ENCODE peak calls at places on chromosomes 13 and 19, in ten cellular contexts. One of them, this sample, is unnamed. For H3K4me1, the result is how much of the 10 kb centered on the place peaks cover.

GRCh38 chr13:75331792-75332349 is 150.1 kb downstream of the TBC1D4 start:
- DNase-seq in upper lobe of left lung: no peak
- DNase-seq in GM23338: no peak
- DNase-seq in esophagus muscularis mucosa: no peak
- DNase-seq in sigmoid colon: no peak
- DNase-seq in suprapubic skin: no peak
- DNase-seq in stomach: no peak
- DNase-seq in HCT116: no peak
- DNase-seq in K562: no peak
- DNase-seq in breast epithelium: no peak
- DNase-seq in this sample: no peak

GRCh38 chr19:1069009-1069779 is 2.2 kb downstream of the ARHGAP45 start:
- DNase-seq in HCT116: no peak
- DNase-seq in upper lobe of left lung: peak
- DNase-seq in esophagus muscularis mucosa: peak
- DNase-seq in suprapubic skin: no peak
- DNase-seq in breast epithelium: no peak
- DNase-seq in GM23338: no peak
- DNase-seq in stomach: peak
- DNase-seq in sigmoid colon: no peak
- DNase-seq in K562: no peak
- DNase-seq in this sample: peak

GRCh38 chr19:2275588-2276428 is 6.2 kb downstream of the PEAK3 start:
- DNase-seq in K562: no peak
- DNase-seq in stomach: peak
- DNase-seq in sigmoid colon: no peak
- DNase-seq in suprapubic skin: no peak
- DNase-seq in upper lobe of left lung: peak
- DNase-seq in esophagus muscularis mucosa: no peak
- DNase-seq in GM23338: peak
- DNase-seq in breast epithelium: no peak
- DNase-seq in HCT116: no peak
- DNase-seq in this sample: peak

GRCh38 chr19:48770223-48770622 is 14.9 kb downstream of the FGF21 start:
- DNase-seq in HCT116: no peak
- DNase-seq in breast epithelium: no peak
- DNase-seq in sigmoid colon: no peak
- DNase-seq in stomach: no peak
- DNase-seq in esophagus muscularis mucosa: no peak
- DNase-seq in GM23338: no peak
- DNase-seq in K562: no peak
- DNase-seq in suprapubic skin: no peak
- DNase-seq in upper lobe of left lung: no peak
- DNase-seq in this sample: no peak

GRCh38 chr13:76751278-76751677 is 134.9 kb downstream of the KCTD12 start:
- DNase-seq in suprapubic skin: no peak
- DNase-seq in upper lobe of left lung: no peak
- DNase-seq in GM23338: no peak
- DNase-seq in breast epithelium: no peak
- DNase-seq in K562: no peak
- DNase-seq in stomach: no peak
- DNase-seq in HCT116: no peak
- DNase-seq in esophagus muscularis mucosa: no peak
- DNase-seq in sigmoid colon: no peak
- DNase-seq in this sample: no peak

GRCh38 chr19:55552620-55553019 is 7.3 kb upstream of the SBK3 start:
- DNase-seq in K562: no peak
- DNase-seq in upper lobe of left lung: no peak
- DNase-seq in breast epithelium: peak
- DNase-seq in GM23338: no peak
- DNase-seq in stomach: no peak
- DNase-seq in esophagus muscularis mucosa: no peak
- DNase-seq in suprapubic skin: no peak
- DNase-seq in HCT116: no peak
- DNase-seq in sigmoid colon: no peak
- DNase-seq in this sample: no peak

GRCh38 chr13:81379183-81379582 is 1038.3 kb upstream of the SPRY2 start:
- DNase-seq in suprapubic skin: no peak
- DNase-seq in upper lobe of left lung: no peak
- DNase-seq in sigmoid colon: no peak
- DNase-seq in GM23338: no peak
- DNase-seq in stomach: no peak
- DNase-seq in HCT116: no peak
- DNase-seq in breast epithelium: no peak
- DNase-seq in esophagus muscularis mucosa: no peak
- DNase-seq in K562: no peak
- DNase-seq in this sample: no peak

GRCh38 chr19:51372649-51373504 is at the start of gene NKG7:
- DNase-seq in HCT116: no peak
- DNase-seq in breast epithelium: no peak
- DNase-seq in stomach: no peak
- DNase-seq in esophagus muscularis mucosa: no peak
- DNase-seq in K562: peak
- DNase-seq in upper lobe of left lung: no peak
- DNase-seq in GM23338: no peak
- DNase-seq in sigmoid colon: no peak
- DNase-seq in suprapubic skin: no peak
- DNase-seq in this sample: no peak

GRCh38 chr19:23071087-23071511 is 45.7 kb upstream of the ZNF730 start:
- DNase-seq in suprapubic skin: no peak
- DNase-seq in K562: no peak
- DNase-seq in upper lobe of left lung: peak
- DNase-seq in esophagus muscularis mucosa: no peak
- DNase-seq in stomach: no peak
- DNase-seq in breast epithelium: peak
- DNase-seq in sigmoid colon: peak
- DNase-seq in HCT116: no peak
- DNase-seq in GM23338: peak
- DNase-seq in this sample: no peak

GRCh38 chr19:1665565-1666047 is 13.2 kb upstream of the TCF3 start:
- DNase-seq in upper lobe of left lung: no peak
- DNase-seq in GM23338: no peak
- DNase-seq in sigmoid colon: no peak
- DNase-seq in K562: peak
- DNase-seq in esophagus muscularis mucosa: no peak
- DNase-seq in suprapubic skin: no peak
- DNase-seq in HCT116: no peak
- DNase-seq in breast epithelium: no peak
- DNase-seq in stomach: no peak
- DNase-seq in this sample: peak

GRCh38 chr19:4647676-4648644 is 8.6 kb downstream of the TNFAIP8L1 start:
- DNase-seq in breast epithelium: peak
- DNase-seq in suprapubic skin: no peak
- DNase-seq in sigmoid colon: peak
- DNase-seq in esophagus muscularis mucosa: no peak
- DNase-seq in GM23338: peak
- DNase-seq in HCT116: no peak
- DNase-seq in stomach: no peak
- DNase-seq in upper lobe of left lung: no peak
- DNase-seq in K562: no peak
- DNase-seq in this sample: no peak

GRCh38 chr19:33411621-33412180 is 38.2 kb downstream of the CEBPG start:
- DNase-seq in HCT116: no peak
- DNase-seq in sigmoid colon: no peak
- DNase-seq in suprapubic skin: no peak
- DNase-seq in esophagus muscularis mucosa: no peak
- DNase-seq in upper lobe of left lung: no peak
- DNase-seq in stomach: no peak
- DNase-seq in breast epithelium: no peak
- DNase-seq in K562: no peak
- DNase-seq in GM23338: no peak
- DNase-seq in this sample: no peak
- TF ChIP-seq POLR2AphosphoS5 in HCT116: no peak
- TF ChIP-seq POLR2AphosphoS5 in sigmoid colon: no peak
- TF ChIP-seq POLR2AphosphoS5 in suprapubic skin: no peak
- TF ChIP-seq POLR2AphosphoS5 in esophagus muscularis mucosa: no peak
- TF ChIP-seq POLR2AphosphoS5 in upper lobe of left lung: no peak
- TF ChIP-seq POLR2AphosphoS5 in stomach: no peak
- TF ChIP-seq POLR2AphosphoS5 in breast epithelium: no peak
- TF ChIP-seq POLR2AphosphoS5 in K562: no peak
- TF ChIP-seq POLR2AphosphoS5 in GM23338: no peak
- TF ChIP-seq POLR2AphosphoS5 in this sample: no peak

GRCh38 chr19:53982056-53982455 is 9.4 kb upstream of the CACNG6 start:
- DNase-seq in stomach: no peak
- DNase-seq in K562: no peak
- DNase-seq in upper lobe of left lung: peak
- DNase-seq in breast epithelium: no peak
- DNase-seq in suprapubic skin: no peak
- DNase-seq in esophagus muscularis mucosa: no peak
- DNase-seq in GM23338: peak
- DNase-seq in sigmoid colon: no peak
- DNase-seq in HCT116: no peak
- DNase-seq in this sample: no peak
- H3K4me3 ChIP-seq in stomach: peak
- H3K4me3 ChIP-seq in K562: no peak
- H3K4me3 ChIP-seq in upper lobe of left lung: peak
- H3K4me3 ChIP-seq in breast epithelium: peak
- H3K4me3 ChIP-seq in suprapubic skin: peak
- H3K4me3 ChIP-seq in esophagus muscularis mucosa: peak
- H3K4me3 ChIP-seq in GM23338: peak
- H3K4me3 ChIP-seq in sigmoid colon: peak
- H3K4me3 ChIP-seq in HCT116: peak
- H3K4me3 ChIP-seq in this sample: no peak

GRCh38 chr19:32599736-32600157 is 18.8 kb downstream of the PDCD5 start:
- DNase-seq in stomach: no peak
- DNase-seq in esophagus muscularis mucosa: no peak
- DNase-seq in breast epithelium: no peak
- DNase-seq in suprapubic skin: no peak
- DNase-seq in GM23338: peak
- DNase-seq in sigmoid colon: no peak
- DNase-seq in HCT116: peak
- DNase-seq in upper lobe of left lung: no peak
- DNase-seq in K562: peak
- DNase-seq in this sample: peak
- H3K4me1 ChIP-seq in stomach: under half
- H3K4me1 ChIP-seq in esophagus muscularis mucosa: under half
- H3K4me1 ChIP-seq in breast epithelium: under half
- H3K4me1 ChIP-seq in suprapubic skin: under half
- H3K4me1 ChIP-seq in GM23338: under half
- H3K4me1 ChIP-seq in sigmoid colon: under half
- H3K4me1 ChIP-seq in HCT116: under half
- H3K4me1 ChIP-seq in upper lobe of left lung: under half
- H3K4me1 ChIP-seq in K562: under half
- H3K4me1 ChIP-seq in this sample: under half

GRCh38 chr13:94712812-94713555 is 639 bp upstream of the SOX21 start:
- DNase-seq in esophagus muscularis mucosa: peak
- DNase-seq in suprapubic skin: no peak
- DNase-seq in K562: no peak
- DNase-seq in stomach: peak
- DNase-seq in upper lobe of left lung: peak
- DNase-seq in HCT116: no peak
- DNase-seq in sigmoid colon: peak
- DNase-seq in GM23338: peak
- DNase-seq in breast epithelium: no peak
- DNase-seq in this sample: no peak

GRCh38 chr13:94713556-94714182 is 1.3 kb upstream of the SOX21 start:
- DNase-seq in esophagus muscularis mucosa: no peak
- DNase-seq in K562: no peak
- DNase-seq in stomach: no peak
- DNase-seq in sigmoid colon: no peak
- DNase-seq in breast epithelium: no peak
- DNase-seq in suprapubic skin: no peak
- DNase-seq in GM23338: peak
- DNase-seq in upper lobe of left lung: peak
- DNase-seq in HCT116: no peak
- DNase-seq in this sample: no peak

GRCh38 chr13:94711561-94712286 is 621 bp downstream of the SOX21 start:
- DNase-seq in sigmoid colon: peak
- DNase-seq in stomach: no peak
- DNase-seq in suprapubic skin: no peak
- DNase-seq in esophagus muscularis mucosa: peak
- DNase-seq in breast epithelium: no peak
- DNase-seq in upper lobe of left lung: peak
- DNase-seq in HCT116: no peak
- DNase-seq in K562: peak
- DNase-seq in GM23338: peak
- DNase-seq in this sample: no peak

GRCh38 chr13:94710881-94711560 is 1.3 kb downstream of the SOX21 start:
- DNase-seq in esophagus muscularis mucosa: peak
- DNase-seq in HCT116: no peak
- DNase-seq in breast epithelium: no peak
- DNase-seq in upper lobe of left lung: peak
- DNase-seq in K562: peak
- DNase-seq in sigmoid colon: no peak
- DNase-seq in stomach: no peak
- DNase-seq in GM23338: peak
- DNase-seq in suprapubic skin: no peak
- DNase-seq in this sample: no peak

DNA sequence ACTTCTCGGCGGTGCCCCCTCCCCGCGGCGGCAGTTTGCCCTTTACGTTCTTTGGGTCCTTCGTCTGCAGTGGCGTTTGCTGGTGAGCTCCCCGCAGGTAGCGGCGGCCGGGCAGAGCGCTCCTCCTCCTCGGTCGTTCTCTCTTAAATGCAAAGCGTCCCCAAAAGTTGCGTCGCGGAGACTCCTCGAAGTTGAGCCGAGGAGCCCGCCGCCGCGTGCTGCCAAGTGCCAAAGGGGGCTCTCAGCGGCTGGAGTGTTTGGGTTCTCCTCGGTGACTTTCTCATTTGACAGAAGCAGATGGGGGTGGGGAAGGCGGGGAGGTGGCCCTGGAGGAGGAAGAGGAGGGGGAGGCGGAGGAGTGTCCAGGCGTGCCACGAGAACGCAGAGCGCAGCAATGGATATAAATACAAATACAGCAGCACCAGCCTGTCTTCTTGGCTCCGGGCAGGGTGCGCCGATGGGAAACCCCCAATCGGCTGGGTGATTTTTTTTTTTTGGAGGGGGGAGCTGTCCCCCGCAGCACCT is at the start of gene SOX21:
- DNase-seq in K562: no peak
- DNase-seq in HCT116: no peak
- DNase-seq in upper lobe of left lung: no peak
- DNase-seq in stomach: no peak
- DNase-seq in breast epithelium: no peak
- DNase-seq in esophagus muscularis mucosa: peak
- DNase-seq in sigmoid colon: no peak
- DNase-seq in suprapubic skin: no peak
- DNase-seq in GM23338: peak
- DNase-seq in this sample: no peak
- TF ChIP-seq POLR2AphosphoS5 in K562: no peak
- TF ChIP-seq POLR2AphosphoS5 in HCT116: no peak
- TF ChIP-seq POLR2AphosphoS5 in upper lobe of left lung: no peak
- TF ChIP-seq POLR2AphosphoS5 in stomach: no peak
- TF ChIP-seq POLR2AphosphoS5 in breast epithelium: no peak
- TF ChIP-seq POLR2AphosphoS5 in esophagus muscularis mucosa: no peak
- TF ChIP-seq POLR2AphosphoS5 in sigmoid colon: no peak
- TF ChIP-seq POLR2AphosphoS5 in suprapubic skin: no peak
- TF ChIP-seq POLR2AphosphoS5 in GM23338: peak
- TF ChIP-seq POLR2AphosphoS5 in this sample: no peak

GRCh38 chr19:10968527-10969081 is 7.8 kb downstream of the SMARCA4 start:
- DNase-seq in sigmoid colon: no peak
- DNase-seq in esophagus muscularis mucosa: no peak
- DNase-seq in GM23338: no peak
- DNase-seq in HCT116: no peak
- DNase-seq in suprapubic skin: no peak
- DNase-seq in stomach: no peak
- DNase-seq in breast epithelium: no peak
- DNase-seq in K562: no peak
- DNase-seq in upper lobe of left lung: no peak
- DNase-seq in this sample: peak
- H3K4me3 ChIP-seq in sigmoid colon: no peak
- H3K4me3 ChIP-seq in esophagus muscularis mucosa: no peak
- H3K4me3 ChIP-seq in GM23338: no peak
- H3K4me3 ChIP-seq in HCT116: no peak
- H3K4me3 ChIP-seq in suprapubic skin: no peak
- H3K4me3 ChIP-seq in stomach: no peak
- H3K4me3 ChIP-seq in breast epithelium: no peak
- H3K4me3 ChIP-seq in K562: no peak
- H3K4me3 ChIP-seq in upper lobe of left lung: no peak
- H3K4me3 ChIP-seq in this sample: no peak

This sample was measured in transverse colon.